ENCODE peak calls at places on chromosomes 12 and 14, in eight cellular contexts. R is HepG2, E is body of pancreas, A is tibial nerve, T is A549, Q is K562, H is testis, N is prostate gland. J is an unnamed sample.
A peak's percentile ranks its signal among the peaks of the same experiment; 100 is the strongest.

GRCh38 chr14:67644428-67644827 is 24.7 kb downstream of the ARG2 start:
- DNase-seq in A (no peak), Q (no peak), E (no peak), N (no peak), T (no peak), R (no peak), H (no peak), J (no peak)

GRCh38 chr12:25745281-25745680 is 192.2 kb upstream of the LMNTD1 start:
- DNase-seq in R (no peak), Q (no peak), E (no peak), N (no peak), H (no peak), T (no peak), A (no peak), J (no peak)

GRCh38 chr14:73025544-73025943 is 1.4 kb downstream of the ZFYVE1 start:
- DNase-seq in A (no peak), N (no peak), Q (no peak), H (no peak), E (no peak), T (no peak), R (no peak), J (no peak)

GRCh38 chr12:98725481-98726247 is 80.6 kb downstream of the APAF1 start:
- DNase-seq in E (peak; percentile 37), H (peak; percentile 53), N (no peak), R (peak; percentile 28), Q (peak; percentile 20), A (peak; percentile 45), T (no peak), J (no peak)

GRCh38 chr14:101862177-101862576 is 100.7 kb downstream of the PPP2R5C start:
- DNase-seq in A (no peak), E (no peak), Q (no peak), T (no peak), H (no peak), N (no peak), R (no peak), J (no peak)

GRCh38 chr14:28742171-28742846 is 24.3 kb upstream of the FOXG1 start:
- DNase-seq in H (no peak), A (no peak), Q (no peak), N (no peak), T (no peak), E (no peak), R (no peak), J (no peak)

GRCh38 chr12:69779928-69780327 is 41.3 kb downstream of the RAB3IP start:
- DNase-seq in E (no peak), Q (peak; percentile 35), N (no peak), A (no peak), H (peak; percentile 22), R (no peak), T (peak; percentile 30), J (no peak)

GRCh38 chr14:23101213-23101970 is 3.4 kb downstream of the CIROP start:
- DNase-seq in T (no peak), H (no peak), E (no peak), Q (no peak), A (no peak), N (no peak), R (no peak), J (no peak)

GRCh38 chr12:114479831-114480230 is 73.9 kb upstream of the TBX5 start:
- DNase-seq in T (no peak), E (no peak), H (peak; percentile 16), A (no peak), N (no peak), Q (no peak), R (no peak), J (no peak)

GRCh38 chr12:69481133-69481532 is 10.9 kb downstream of the FRS2 start:
- DNase-seq in H (no peak), E (no peak), T (no peak), A (no peak), N (no peak), Q (no peak), R (peak; percentile 64), J (no peak)

GRCh38 chr14:30874999-30875787 is 834 bp downstream of the COCH start:
- DNase-seq in T (no peak), H (no peak), E (no peak), A (no peak), R (no peak), Q (peak; percentile 34), N (no peak), J (no peak)

GRCh38 chr14:72615511-72616121 is 278.3 kb downstream of the DPF3 start:
- DNase-seq in Q (no peak), R (no peak), A (no peak), H (no peak), E (no peak), N (no peak), T (no peak), J (peak; percentile 73)

GRCh38 chr12:40013847-40014246 is 92.0 kb downstream of the SLC2A13 start:
- DNase-seq in H (no peak), E (no peak), N (no peak), A (no peak), R (no peak), T (no peak), Q (no peak), J (no peak)

GRCh38 chr12:51911307-51911706 is 4.0 kb downstream of the ACVRL1 start:
- DNase-seq in A (no peak), H (no peak), T (no peak), R (no peak), E (no peak), Q (no peak), N (no peak), J (no peak)

GRCh38 chr12:51915003-51915625 is 7.8 kb downstream of the ACVRL1 start:
- DNase-seq in A (no peak), Q (peak; percentile 79), T (no peak), R (no peak), H (no peak), E (no peak), N (no peak), J (peak; percentile 84)

GRCh38 chr12:51914034-51914923 is 7.0 kb downstream of the ACVRL1 start:
- DNase-seq in R (no peak), N (no peak), H (no peak), E (no peak), A (no peak), Q (no peak), T (no peak), J (peak; percentile 56)

GRCh38 chr12:51911788-51912711 is 4.7 kb downstream of the ACVRL1 start:
- DNase-seq in E (no peak), A (no peak), H (no peak), R (no peak), T (no peak), N (no peak), Q (peak; percentile 57), J (peak; percentile 88)

GRCh38 chr12:51913071-51914033 is 6.0 kb downstream of the ACVRL1 start:
- DNase-seq in N (no peak), R (no peak), Q (peak; percentile 38), H (no peak), A (no peak), T (no peak), E (no peak), J (no peak)
- TF ChIP-seq CTCF in N (no peak), R (peak; percentile 30), Q (peak; percentile 36), H (no peak), A (no peak), T (no peak), E (no peak), J (no peak)

GRCh38 chr14:103227076-103227475 is 103.8 kb downstream of the TNFAIP2 start:
- DNase-seq in A (no peak), H (no peak), T (no peak), E (no peak), Q (no peak), N (no peak), R (no peak), J (no peak)

GRCh38 chr14:103224996-103225874 is 102.0 kb downstream of the TNFAIP2 start:
- DNase-seq in N (no peak), Q (peak; percentile 13), E (no peak), A (no peak), H (no peak), T (no peak), R (no peak), J (no peak)

GRCh38 chr14:103230658-103231334 is 103.2 kb upstream of the EIF5 start:
- DNase-seq in E (no peak), T (no peak), H (no peak), N (no peak), A (no peak), Q (peak; percentile 7), R (no peak), J (peak; percentile 81)

GRCh38 chr14:103230021-103230420 is 104.0 kb upstream of the EIF5 start:
- DNase-seq in Q (peak; percentile 2), R (no peak), A (no peak), H (no peak), E (no peak), N (no peak), T (no peak), J (peak; percentile 71)

GRCh38 chr14:103228076-103228806 is 105.0 kb downstream of the TNFAIP2 start:
- DNase-seq in T (no peak), A (no peak), H (no peak), Q (no peak), N (no peak), E (no peak), R (no peak), J (no peak)
- H3K4me3 ChIP-seq in T (no peak overlapping the region), A (no peak overlapping the region), H (no peak overlapping the region), Q (no peak overlapping the region), N (no peak overlapping the region), E (no peak overlapping the region), R (no peak overlapping the region), J (no peak overlapping the region)

DNA sequence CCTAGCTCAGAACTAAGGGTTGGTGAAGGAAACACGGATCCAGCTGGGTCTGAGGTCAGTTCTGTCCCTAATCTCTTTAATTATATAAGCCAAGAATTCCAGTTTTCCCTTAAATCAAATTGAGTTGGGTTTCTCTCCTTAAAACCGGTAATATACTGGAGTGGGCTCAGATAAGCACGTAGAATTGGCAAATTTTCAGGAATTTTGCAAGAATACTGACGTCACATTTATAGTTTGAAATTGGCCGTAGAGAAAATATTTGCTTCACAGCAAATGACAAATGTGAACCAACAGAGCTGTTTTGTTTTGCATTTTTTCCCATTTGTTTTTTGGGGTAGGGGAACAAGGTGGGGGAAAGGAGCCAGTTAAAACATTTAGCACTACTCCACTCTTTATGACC is 17.4 kb downstream of the C12orf50 start:
- DNase-seq in T (no peak), Q (no peak), E (no peak), H (no peak), A (no peak), N (no peak), R (no peak), J (no peak)
- TF ChIP-seq POLR2A in T (no peak), Q (no peak), E (no peak), H (no peak), A (no peak), N (no peak), R (no peak), J (no peak)

GRCh38 chr12:124434951-124435805 is 132.2 kb downstream of the NCOR2 start:
- DNase-seq in R (no peak), E (no peak), T (no peak), Q (no peak), H (no peak), A (no peak), N (no peak), J (no peak)

GRCh38 chr12:124434364-124434763 is 133.0 kb downstream of the NCOR2 start:
- DNase-seq in E (no peak), R (no peak), A (no peak), H (no peak), Q (no peak), T (no peak), N (no peak), J (no peak)

GRCh38 chr12:124433906-124434305 is 133.5 kb downstream of the NCOR2 start:
- DNase-seq in N (no peak), Q (no peak), H (no peak), A (no peak), E (no peak), R (no peak), T (no peak), J (no peak)

GRCh38 chr12:124432376-124432775 is 135.0 kb downstream of the NCOR2 start:
- DNase-seq in T (no peak), A (no peak), N (no peak), R (no peak), H (no peak), E (peak; percentile 62), Q (no peak), J (no peak)

GRCh38 chr12:124433147-124433874 is 134.1 kb downstream of the NCOR2 start:
- DNase-seq in E (no peak), R (no peak), T (no peak), H (peak; percentile 41), A (no peak), Q (no peak), N (no peak), J (no peak)
- TF ChIP-seq CTCF in E (no peak), R (no peak), T (no peak), H (no peak), A (no peak), Q (no peak), N (no peak), J (no peak)